ENCODE peak calls at places on chromosomes 2 and 18, in seven cellular contexts. Q is stimulated activated CD4-positive, alpha-beta T cell treated with anti-CD3 and anti-CD28 coated beads, Interleukin-12 subunit alpha, Interleukin-12 subunit beta, amount 100 ng/mL, for 4 hours; N is CD8-positive, alpha-beta T cell; A is AG08395; C is Right ventricle myocardium inferior; L is M059J; B is amygdala. Y is an unnamed sample.

GRCh38 chr2:238097201-238097987 is 2.7 kb upstream of the ESPNL start:
- DNase-seq in Q (no peak), N (no peak), A (no peak), C (peak; percentile 47), L (no peak), B (no peak), Y (peak; percentile 56)

GRCh38 chr18:9991021-9992000 is 77.5 kb downstream of the VAPA start:
- DNase-seq in Q (no peak), N (no peak), A (no peak), C (no peak), L (no peak), B (no peak), Y (no peak)

GRCh38 chr2:105518897-105519296 is 120.0 kb upstream of the FHL2 start:
- DNase-seq in Q (no peak), N (no peak), A (no peak), C (no peak), L (peak; percentile 21), B (no peak), Y (no peak)

GRCh38 chr18:12307871-12308385 is at the start of gene TUBB6:
- DNase-seq in Q (no peak), N (no peak), A (peak; percentile 94), C (peak; percentile 89), L (peak; percentile 62), B (no peak), Y (peak; percentile 94)

GRCh38 chr2:58508021-58508420 is 266.9 kb upstream of the FANCL start:
- DNase-seq in Q (no peak), N (no peak), A (no peak), C (no peak), L (no peak), B (no peak), Y (no peak)

GRCh38 chr2:234843411-234843810 is 108.4 kb upstream of the SH3BP4 start:
- DNase-seq in Q (no peak), N (no peak), A (no peak), C (no peak), L (no peak), B (no peak), Y (no peak)

GRCh38 chr2:77816618-77817017 is 294.4 kb upstream of the LRRTM4 start:
- DNase-seq in Q (no peak), N (no peak), A (no peak), C (no peak), L (no peak), B (no peak), Y (no peak)

GRCh38 chr2:204491528-204491927 is 53.7 kb upstream of the PARD3B start:
- DNase-seq in Q (no peak), N (no peak), A (no peak), C (no peak), L (peak; percentile 80), B (no peak), Y (no peak)

GRCh38 chr2:220981926-220982325 is 590.2 kb downstream of the EPHA4 start:
- DNase-seq in Q (no peak), N (no peak), A (no peak), C (no peak), L (no peak), B (no peak), Y (no peak)

GRCh38 chr2:185128331-185128730 is 530.0 kb downstream of the ZNF804A start:
- DNase-seq in Q (no peak), N (no peak), A (no peak), C (no peak), L (no peak), B (no peak), Y (no peak)

GRCh38 chr2:145593991-145594702 is 1074.2 kb upstream of the ZEB2 start:
- DNase-seq in Q (no peak), N (no peak), A (peak; percentile 77), C (no peak), L (peak; percentile 86), B (no peak), Y (no peak)

GRCh38 chr18:51753365-51754057 is 556.0 kb upstream of the MEX3C start:
- DNase-seq in Q (no peak), N (no peak), A (no peak), C (no peak), L (no peak), B (no peak), Y (no peak)

GRCh38 chr2:20666364-20667150 is at the start of gene GDF7:
- DNase-seq in Q (peak; percentile 21), N (no peak), A (no peak), C (no peak), L (peak; percentile 16), B (no peak), Y (peak; percentile 96)

GRCh38 chr18:22032392-22032961 is 136.9 kb upstream of the GATA6 start:
- DNase-seq in Q (no peak), N (no peak), A (peak; percentile 85), C (no peak), L (peak; percentile 98), B (no peak), Y (no peak)

GRCh38 chr2:45342-46130 is 769 bp downstream of the FAM110C start:
- DNase-seq in Q (no peak), N (peak; percentile 15), A (no peak), C (no peak), L (no peak), B (no peak), Y (peak; percentile 82)

GRCh38 chr2:119252186-119253113 is 28.8 kb downstream of the STEAP3 start:
- DNase-seq in Q (no peak), N (no peak), A (peak; percentile 87), C (no peak), L (peak; percentile 98), B (no peak), Y (no peak)

GRCh38 chr18:4093676-4094075 is 361.4 kb downstream of the DLGAP1 start:
- DNase-seq in Q (no peak), N (no peak), A (no peak), C (no peak), L (no peak), B (no peak), Y (no peak)

GRCh38 chr2:37441055-37441454 is 96.6 kb downstream of the QPCT start:
- DNase-seq in Q (no peak), N (no peak), A (no peak), C (no peak), L (peak; percentile 57), B (no peak), Y (no peak)

GRCh38 chr2:231189571-231190495 is 8.6 kb upstream of the ARMC9 start:
- DNase-seq in Q (no peak), N (no peak), A (peak; percentile 69), C (peak; percentile 76), L (peak; percentile 58), B (no peak), Y (peak; percentile 90)

GRCh38 chr2:148817210-148817708 is 57.8 kb upstream of the KIF5C start:
- DNase-seq in Q (no peak), N (no peak), A (no peak), C (no peak), L (peak; percentile 28), B (no peak), Y (no peak)

GRCh38 chr2:20595439-20596192 is 55.3 kb downstream of the HS1BP3 start:
- DNase-seq in Q (no peak), N (no peak), A (no peak), C (peak; percentile 66), L (peak; percentile 98), B (no peak), Y (peak; percentile 84)

GRCh38 chr2:182587831-182588230 is 128.2 kb upstream of the DNAJC10 start:
- DNase-seq in Q (no peak), N (no peak), A (peak; percentile 54), C (no peak), L (peak; percentile 87), B (no peak), Y (no peak)

GRCh38 chr18:38940863-38941531 is 1375.4 kb upstream of the CELF4 start:
- DNase-seq in Q (peak; percentile 33), N (peak; percentile 26), A (no peak), C (no peak), L (peak; percentile 95), B (no peak), Y (no peak)

GRCh38 chr2:240461471-240462072 is 26.1 kb downstream of the GPC1 start:
- DNase-seq in Q (no peak), N (peak; percentile 2), A (no peak), C (peak; percentile 15), L (no peak), B (no peak), Y (peak; percentile 62)

GRCh38 chr2:73856214-73856613 is 27.5 kb downstream of the STAMBP start:
- DNase-seq in Q (no peak), N (no peak), A (peak; percentile 71), C (no peak), L (peak; percentile 78), B (no peak), Y (no peak)

GRCh38 chr18:48862116-48862515 is 88.6 kb downstream of the SMAD7 start:
- DNase-seq in Q (no peak), N (no peak), A (no peak), C (no peak), L (no peak), B (no peak), Y (peak; percentile 54)

GRCh38 chr2:69041214-69041613 is 28.2 kb downstream of the ANTXR1 start:
- DNase-seq in Q (no peak), N (no peak), A (no peak), C (no peak), L (no peak), B (no peak), Y (no peak)